ENCODE peak calls at places on chromosomes 4 and X, in six cellular contexts. A is upper lobe of left lung, J is epithelial cell of proximal tubule, U is left ventricle myocardium inferior, E is psoas muscle, Q is uterus. G is an unnamed sample.

GRCh38 chr4:17771284-17771908 is 10.0 kb downstream of the FAM184B start:
- DNase-seq in A (no peak), J (no peak), U (no peak), E (peak), Q (no peak), G (no peak)

GRCh38 chrX:39336709-39337294 is 535.5 kb downstream of the MID1IP1 start:
- DNase-seq in A (no peak), J (no peak), U (no peak), E (no peak), Q (peak), G (no peak)

GRCh38 chrX:20181563-20182329 is 40.1 kb upstream of the EIF1AX start:
- DNase-seq in A (no peak), J (no peak), U (no peak), E (no peak), Q (no peak), G (no peak)

GRCh38 chr4:56657818-56658217 is 23.3 kb downstream of the HOPX start:
- DNase-seq in A (no peak), J (no peak), U (no peak), E (no peak), Q (no peak), G (no peak)

GRCh38 chr4:170591076-170591475 is 501.3 kb upstream of the AADAT start:
- DNase-seq in A (no peak), J (no peak), U (no peak), E (no peak), Q (no peak), G (peak)

GRCh38 chr4:7686166-7686870 is 251.6 kb upstream of the PSAPL1 start:
- DNase-seq in A (no peak), J (no peak), U (no peak), E (peak), Q (no peak), G (no peak)

GRCh38 chr4:113951263-113951662 is 28.2 kb downstream of the ARSJ start:
- DNase-seq in A (no peak), J (no peak), U (peak), E (no peak), Q (peak), G (peak)

GRCh38 chr4:53186714-53187358 is 179.0 kb downstream of the SCFD2 start:
- DNase-seq in A (no peak), J (no peak), U (no peak), E (no peak), Q (no peak), G (no peak)

GRCh38 chr4:128600410-128600809 is 209.1 kb upstream of the JADE1 start:
- DNase-seq in A (no peak), J (no peak), U (no peak), E (no peak), Q (peak), G (peak)

GRCh38 chrX:109826954-109827708 is 94.1 kb upstream of the ACSL4 start:
- DNase-seq in A (no peak), J (peak), U (no peak), E (no peak), Q (no peak), G (peak)

GRCh38 chr4:113996599-113997177 is 17.2 kb upstream of the ARSJ start:
- DNase-seq in A (no peak), J (no peak), U (no peak), E (no peak), Q (no peak), G (no peak)

GRCh38 chr4:38195911-38196310 is 235.7 kb downstream of the PTTG2 start:
- DNase-seq in A (no peak), J (no peak), U (no peak), E (no peak), Q (no peak), G (no peak)

GRCh38 chr4:137997496-137997895 is 244.7 kb downstream of the SLC7A11 start:
- DNase-seq in A (no peak), J (no peak), U (no peak), E (no peak), Q (no peak), G (no peak)

GRCh38 chr4:186002853-186003252 is 66.1 kb upstream of the TLR3 start:
- DNase-seq in A (no peak), J (no peak), U (no peak), E (no peak), Q (no peak), G (no peak)

GRCh38 chr4:80183196-80184052 is 13.9 kb upstream of the PRDM8 start:
- DNase-seq in A (no peak), J (no peak), U (peak), E (peak), Q (peak), G (no peak)

GRCh38 chr4:106316773-106317409 is 541 bp downstream of the AIMP1 start:
- DNase-seq in A (no peak), J (peak), U (no peak), E (no peak), Q (no peak), G (no peak)

GRCh38 chrX:135697614-135698013 is 15.8 kb upstream of the CT45A1 start:
- DNase-seq in A (no peak), J (no peak), U (no peak), E (no peak), Q (no peak), G (no peak)

GRCh38 chr4:152462715-152463114 is 73.2 kb downstream of the FBXW7 start:
- DNase-seq in A (no peak), J (no peak), U (no peak), E (no peak), Q (no peak), G (peak)

GRCh38 chr4:30094866-30095265 is 625.3 kb upstream of the PCDH7 start:
- DNase-seq in A (no peak), J (no peak), U (no peak), E (no peak), Q (no peak), G (peak)

GRCh38 chr4:184237612-184238011 is 19.9 kb upstream of the ENPP6 start:
- DNase-seq in A (no peak), J (no peak), U (no peak), E (no peak), Q (no peak), G (no peak)

GRCh38 chr4:39118034-39118658 is 56.1 kb downstream of the KLHL5 start:
- DNase-seq in A (no peak), J (no peak), U (no peak), E (no peak), Q (no peak), G (no peak)

GRCh38 chr4:75289843-75290616 is 224.2 kb downstream of the RCHY1 start:
- DNase-seq in A (no peak), J (no peak), U (no peak), E (no peak), Q (no peak), G (peak)

GRCh38 chr4:20422398-20422797 is 170.7 kb downstream of the SLIT2 start:
- DNase-seq in A (no peak), J (no peak), U (no peak), E (no peak), Q (peak), G (peak)

GRCh38 chr4:108192056-108192455 is 23.3 kb upstream of the LEF1 start:
- DNase-seq in A (no peak), J (no peak), U (no peak), E (no peak), Q (no peak), G (no peak)

GRCh38 chr4:183838987-183839712 is 66.0 kb upstream of the STOX2 start:
- DNase-seq in A (peak), J (no peak), U (no peak), E (no peak), Q (no peak), G (peak)

GRCh38 chr4:166318810-166319525 is 445.9 kb downstream of the TLL1 start:
- DNase-seq in A (no peak), J (peak), U (no peak), E (no peak), Q (no peak), G (peak)

GRCh38 chr4:155419266-155419665 is 42.5 kb upstream of the MAP9 start:
- DNase-seq in A (no peak), J (no peak), U (no peak), E (no peak), Q (no peak), G (peak)

GRCh38 chr4:89839558-89839957 is 2.6 kb upstream of the SNCA start:
- DNase-seq in A (no peak), J (no peak), U (no peak), E (no peak), Q (no peak), G (no peak)

GRCh38 chr4:30641345-30641744 is 78.8 kb upstream of the PCDH7 start:
- DNase-seq in A (no peak), J (no peak), U (no peak), E (no peak), Q (no peak), G (no peak)

GRCh38 chrX:119008122-119008744 is 33.8 kb downstream of the LONRF3 start:
- DNase-seq in A (no peak), J (no peak), U (no peak), E (no peak), Q (peak), G (peak)

GRCh38 chrX:3939967-3940610 is 226.6 kb upstream of the PRKX start:
- DNase-seq in A (no peak), J (no peak), U (no peak), E (no peak), Q (no peak), G (peak)

GRCh38 chr4:177175473-177175872 is 134.2 kb upstream of the NEIL3 start:
- DNase-seq in A (no peak), J (no peak), U (no peak), E (no peak), Q (no peak), G (no peak)

GRCh38 chrX:116285506-116285905 is 115.0 kb downstream of the AGTR2 start:
- DNase-seq in A (no peak), J (no peak), U (no peak), E (no peak), Q (no peak), G (peak)

GRCh38 chr4:175833574-175834350 is 21.7 kb upstream of the GPM6A start:
- DNase-seq in A (no peak), J (no peak), U (no peak), E (no peak), Q (no peak), G (no peak)

GRCh38 chrX:105314468-105314867 is 94.0 kb upstream of the TEX13A start:
- DNase-seq in A (no peak), J (no peak), U (no peak), E (no peak), Q (no peak), G (peak)

GRCh38 chr4:15961778-15962510 is 1.0 kb downstream of the FGFBP2 start:
- DNase-seq in A (no peak), J (no peak), U (no peak), E (no peak), Q (no peak), G (no peak)

DNA sequence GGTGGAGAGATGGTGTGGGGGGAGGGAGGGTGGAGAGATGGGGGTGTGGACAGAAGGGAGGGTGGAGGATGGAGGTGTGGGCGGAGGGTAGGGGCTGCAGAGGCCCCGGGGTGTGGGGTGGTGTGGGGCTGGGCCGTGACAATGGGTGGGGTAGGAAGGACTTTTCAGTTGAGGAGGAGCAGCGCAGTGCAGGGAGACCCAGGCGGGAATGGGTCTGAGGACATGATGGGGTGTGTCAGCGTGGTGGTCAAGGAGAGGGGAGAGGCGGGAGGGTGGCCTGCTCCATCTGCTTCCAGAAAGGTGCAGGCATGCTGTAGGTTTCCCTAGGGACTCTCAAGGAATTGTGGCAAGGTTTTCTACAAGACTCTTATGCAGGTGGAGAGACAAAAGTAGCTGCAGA is 48.9 kb downstream of the RGS12 start:
- DNase-seq in A (no peak), J (no peak), U (no peak), E (no peak), Q (no peak), G (no peak)
- H3K4me3 ChIP-seq in A (no peak), J (no peak), U (no peak), E (no peak), Q (no peak), G (no peak)

GRCh38 chr4:4595252-4595651 is 53.4 kb upstream of the STX18 start:
- DNase-seq in A (no peak), J (no peak), U (no peak), E (no peak), Q (no peak), G (no peak)
- TF ChIP-seq CTCF in A (no peak), J (peak), U (no peak), E (no peak), Q (no peak), G (peak)

GRCh38 chrX:11611965-11612364 is 53.8 kb downstream of the ARHGAP6 start:
- DNase-seq in A (no peak), J (no peak), U (no peak), E (no peak), Q (no peak), G (no peak)

GRCh38 chrX:11611161-11611560 is 54.6 kb downstream of the ARHGAP6 start:
- DNase-seq in A (no peak), J (no peak), U (no peak), E (no peak), Q (no peak), G (peak)

GRCh38 chrX:11606408-11606807 is 59.3 kb downstream of the ARHGAP6 start:
- DNase-seq in A (no peak), J (no peak), U (no peak), E (no peak), Q (no peak), G (no peak)

GRCh38 chrX:11609109-11609508 is 56.6 kb downstream of the ARHGAP6 start:
- DNase-seq in A (no peak), J (no peak), U (no peak), E (no peak), Q (no peak), G (no peak)
- H3K4me3 ChIP-seq in A (no peak), J (no peak), U (no peak), E (no peak), Q (no peak), G (no peak)

GRCh38 chr4:141140271-141141205 is 7.3 kb upstream of the RNF150 start:
- DNase-seq in A (no peak), J (no peak), U (no peak), E (no peak), Q (no peak), G (no peak)
- TF ChIP-seq CTCF in A (no peak), J (no peak), U (no peak), E (no peak), Q (no peak), G (no peak)

DNA sequence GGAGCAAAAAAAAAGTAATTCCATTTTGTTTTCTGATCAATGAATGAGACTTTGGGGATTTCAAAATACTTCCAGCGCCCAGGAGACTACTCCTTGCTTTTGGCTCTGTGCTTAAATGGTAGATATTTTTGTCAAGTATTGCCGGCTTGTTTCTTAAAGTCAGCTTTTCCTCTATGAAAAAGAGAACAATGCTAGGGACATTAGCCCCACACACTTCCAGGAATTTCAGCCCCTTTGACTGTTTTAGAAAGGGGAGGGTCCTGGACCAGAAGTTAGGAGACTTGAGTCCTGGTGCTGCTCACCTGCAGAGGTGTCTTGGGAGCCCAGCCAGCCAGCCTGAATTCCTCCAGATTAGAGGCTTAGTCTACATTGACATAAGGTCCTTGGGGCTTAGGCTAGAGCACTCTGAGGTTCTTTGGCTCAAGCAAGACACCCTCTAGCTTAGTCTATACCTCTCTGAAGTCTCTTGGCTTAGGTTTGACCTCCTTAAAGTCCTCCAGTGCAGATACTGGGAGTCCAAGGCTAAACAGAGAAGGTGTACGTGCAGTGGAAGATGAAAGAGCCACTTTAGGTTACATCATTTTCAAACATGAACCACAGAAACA is 1.6 kb upstream of the SETD7 start:
- DNase-seq in A (no peak), J (no peak), U (no peak), E (no peak), Q (no peak), G (no peak)
- H3K4me3 ChIP-seq in A (peak), J (peak), U (peak), E (peak), Q (peak), G (peak)

GRCh38 chrX:100615015-100615414 is 21.6 kb downstream of the TSPAN6 start:
- DNase-seq in A (no peak), J (peak), U (no peak), E (no peak), Q (no peak), G (peak)
- TF ChIP-seq CTCF in A (peak), J (peak), U (peak), E (peak), Q (peak), G (peak)

GRCh38 chrX:151821226-151821625 is 86.7 kb downstream of the CNGA2 start:
- DNase-seq in A (no peak), J (no peak), U (no peak), E (no peak), Q (no peak), G (no peak)

GRCh38 chrX:151818828-151819227 is 84.3 kb downstream of the CNGA2 start:
- DNase-seq in A (no peak), J (no peak), U (no peak), E (no peak), Q (no peak), G (no peak)

GRCh38 chrX:151815461-151815860 is 80.9 kb downstream of the CNGA2 start:
- DNase-seq in A (no peak), J (no peak), U (no peak), E (no peak), Q (no peak), G (peak)

GRCh38 chrX:151814767-151815166 is 80.2 kb downstream of the CNGA2 start:
- DNase-seq in A (no peak), J (no peak), U (no peak), E (no peak), Q (no peak), G (no peak)

GRCh38 chrX:151816914-151817313 is 82.4 kb downstream of the CNGA2 start:
- DNase-seq in A (no peak), J (no peak), U (no peak), E (no peak), Q (no peak), G (peak)
- H3K4me3 ChIP-seq in A (no peak), J (no peak), U (no peak), E (no peak), Q (no peak), G (no peak)

G was measured in fibroblast of the aortic adventitia.